ENCODE peak calls at places on chromosome 4, in nine cellular contexts. K is EL, Z is NCI-H1417 treated with DMSO at 0.1 percent for 48 hours, X is neural progenitor cell, M is NCI-H146, Q is progenitor cell of endocrine pancreas, B is NCI-H2081, D is hepatocyte, T is ecto neural progenitor cell. R is an unnamed sample.
A peak's percentile ranks its signal among the peaks of the same experiment; 100 is the strongest.

GRCh38 chr4:110107868-110108267 is 90.5 kb downstream of the ELOVL6 start:
- DNase-seq in X (no peak), Q (no peak), M (no peak), B (no peak), Z (no peak), K (peak; percentile 21), T (no peak), D (no peak), R (no peak)

GRCh38 chr4:168771251-168771650 is 238.8 kb downstream of the CBR4 start:
- DNase-seq in D (no peak), Z (no peak), B (no peak), X (no peak), K (no peak), Q (no peak), M (no peak), T (no peak), R (no peak)

GRCh38 chr4:32985256-32985655 is 2265.1 kb downstream of the PCDH7 start:
- DNase-seq in X (no peak), D (no peak), K (peak; percentile 0), B (no peak), M (no peak), T (no peak), Z (no peak), Q (no peak), R (no peak)

GRCh38 chr4:71229477-71230257 is 109.2 kb upstream of the SLC4A4 start:
- DNase-seq in Q (no peak), T (peak; percentile 52), K (peak; percentile 66), X (peak; percentile 64), B (peak; percentile 31), D (peak; percentile 79), M (no peak), Z (no peak), R (peak; percentile 58)

GRCh38 chr4:121551271-121551670 is 145.5 kb downstream of the ANXA5 start:
- DNase-seq in D (no peak), K (peak; percentile 2), Z (no peak), M (no peak), B (no peak), T (no peak), Q (no peak), X (no peak), R (no peak)

GRCh38 chr4:150722908-150723362 is 141.0 kb downstream of the MAB21L2 start:
- DNase-seq in T (no peak), X (peak; percentile 14), Z (no peak), K (no peak), D (peak; percentile 75), Q (no peak), M (no peak), B (no peak), R (no peak)

GRCh38 chr4:76384052-76384451 is 36.9 kb downstream of the CCDC158 start:
- DNase-seq in B (no peak), T (no peak), Z (no peak), D (no peak), X (no peak), M (no peak), Q (no peak), K (no peak), R (peak; percentile 8)

GRCh38 chr4:16001484-16001858 is 38.5 kb upstream of the FGFBP2 start:
- DNase-seq in X (peak; percentile 71), T (peak; percentile 70), B (peak; percentile 74), Z (no peak), D (peak; percentile 84), M (peak; percentile 70), Q (peak; percentile 23), K (peak; percentile 76), R (peak; percentile 67)

GRCh38 chr4:28436191-28437080 is 1575.8 kb downstream of the STIM2 start:
- DNase-seq in Q (no peak), T (no peak), Z (no peak), K (no peak), D (peak; percentile 43), X (no peak), M (no peak), B (no peak), R (no peak)

GRCh38 chr4:184699941-184700340 is 34.0 kb downstream of the CENPU start:
- DNase-seq in D (no peak), Q (no peak), T (no peak), B (no peak), X (no peak), Z (no peak), K (no peak), M (no peak), R (peak; percentile 19)

GRCh38 chr4:32689520-32689919 is 1969.4 kb downstream of the PCDH7 start:
- DNase-seq in D (no peak), K (no peak), Q (no peak), T (no peak), B (no peak), Z (no peak), X (no peak), M (no peak), R (no peak)

GRCh38 chr4:185298728-185299394 is 89.5 kb downstream of the SNX25 start:
- DNase-seq in X (no peak), K (no peak), M (no peak), Q (no peak), B (no peak), T (no peak), D (no peak), Z (no peak), R (no peak)

GRCh38 chr4:156223985-156224384 is 270.3 kb upstream of the CTSO start:
- DNase-seq in Q (no peak), K (no peak), M (no peak), X (no peak), D (no peak), T (no peak), Z (peak; percentile 4), B (peak; percentile 53), R (no peak)

GRCh38 chr4:36900446-36900987 is 344.0 kb upstream of the NWD2 start:
- DNase-seq in B (no peak), M (no peak), X (no peak), K (no peak), Q (no peak), T (no peak), Z (no peak), D (no peak), R (no peak)

GRCh38 chr4:37008199-37008598 is 236.3 kb upstream of the NWD2 start:
- DNase-seq in D (peak; percentile 71), Z (no peak), Q (no peak), K (no peak), M (peak; percentile 9), B (peak; percentile 84), T (no peak), X (no peak), R (no peak)

R was measured in HFFc6.